ENCODE peak calls at places on chromosome 3, in six cellular contexts. One of them, this sample, is unnamed.

GRCh38 chr3:47473391-47473790 is 2.4 kb downstream of the SCAP start:
- DNase-seq in suprapubic skin: no peak
- DNase-seq in dorsolateral prefrontal cortex: no peak
- DNase-seq in esophagus muscularis mucosa: no peak
- DNase-seq in psoas muscle: no peak
- DNase-seq in sigmoid colon: no peak
- DNase-seq in this sample: no peak

GRCh38 chr3:99633887-99634558 is 4.4 kb upstream of the COL8A1 start:
- DNase-seq in suprapubic skin: no peak
- DNase-seq in psoas muscle: no peak
- DNase-seq in esophagus muscularis mucosa: no peak
- DNase-seq in sigmoid colon: no peak
- DNase-seq in dorsolateral prefrontal cortex: no peak
- DNase-seq in this sample: no peak

GRCh38 chr3:177811111-177811510 is 613.8 kb upstream of the TBL1XR1 start:
- DNase-seq in psoas muscle: no peak
- DNase-seq in esophagus muscularis mucosa: no peak
- DNase-seq in sigmoid colon: no peak
- DNase-seq in dorsolateral prefrontal cortex: no peak
- DNase-seq in suprapubic skin: no peak
- DNase-seq in this sample: no peak

GRCh38 chr3:72593881-72594397 is 254.3 kb downstream of the SHQ1 start:
- DNase-seq in esophagus muscularis mucosa: no peak
- DNase-seq in suprapubic skin: no peak
- DNase-seq in psoas muscle: no peak
- DNase-seq in sigmoid colon: no peak
- DNase-seq in dorsolateral prefrontal cortex: no peak
- DNase-seq in this sample: no peak

GRCh38 chr3:178706411-178706810 is 170.2 kb downstream of the KCNMB2 start:
- DNase-seq in psoas muscle: no peak
- DNase-seq in esophagus muscularis mucosa: no peak
- DNase-seq in dorsolateral prefrontal cortex: no peak
- DNase-seq in sigmoid colon: no peak
- DNase-seq in suprapubic skin: no peak
- DNase-seq in this sample: no peak

GRCh38 chr3:158725348-158725966 is 6.8 kb downstream of the RARRES1 start:
- DNase-seq in psoas muscle: peak; percentile 49
- DNase-seq in suprapubic skin: no peak
- DNase-seq in sigmoid colon: peak; percentile 75
- DNase-seq in esophagus muscularis mucosa: no peak
- DNase-seq in dorsolateral prefrontal cortex: no peak
- DNase-seq in this sample: no peak

GRCh38 chr3:73029321-73029796 is 32.1 kb upstream of the EBLN2 start:
- DNase-seq in suprapubic skin: no peak
- DNase-seq in sigmoid colon: no peak
- DNase-seq in esophagus muscularis mucosa: no peak
- DNase-seq in dorsolateral prefrontal cortex: no peak
- DNase-seq in psoas muscle: no peak
- DNase-seq in this sample: no peak

GRCh38 chr3:27657871-27658270 is 64.3 kb downstream of the EOMES start:
- DNase-seq in psoas muscle: no peak
- DNase-seq in esophagus muscularis mucosa: no peak
- DNase-seq in suprapubic skin: no peak
- DNase-seq in dorsolateral prefrontal cortex: no peak
- DNase-seq in sigmoid colon: no peak
- DNase-seq in this sample: no peak

GRCh38 chr3:133475245-133476010 is 75.6 kb downstream of the BFSP2 start:
- DNase-seq in dorsolateral prefrontal cortex: no peak
- DNase-seq in psoas muscle: no peak
- DNase-seq in sigmoid colon: no peak
- DNase-seq in suprapubic skin: no peak
- DNase-seq in esophagus muscularis mucosa: no peak
- DNase-seq in this sample: no peak

GRCh38 chr3:151047636-151048035 is 37.8 kb upstream of the MED12L start:
- DNase-seq in dorsolateral prefrontal cortex: no peak
- DNase-seq in sigmoid colon: no peak
- DNase-seq in psoas muscle: no peak
- DNase-seq in esophagus muscularis mucosa: no peak
- DNase-seq in suprapubic skin: no peak
- DNase-seq in this sample: no peak

GRCh38 chr3:9352917-9353823 is 9.7 kb upstream of the THUMPD3 start:
- DNase-seq in dorsolateral prefrontal cortex: peak; percentile 83
- DNase-seq in psoas muscle: peak; percentile 54
- DNase-seq in suprapubic skin: no peak
- DNase-seq in sigmoid colon: peak; percentile 80
- DNase-seq in esophagus muscularis mucosa: no peak
- DNase-seq in this sample: peak; percentile 69

GRCh38 chr3:43748179-43748578 is 57.4 kb downstream of the ABHD5 start:
- DNase-seq in suprapubic skin: no peak
- DNase-seq in dorsolateral prefrontal cortex: no peak
- DNase-seq in psoas muscle: no peak
- DNase-seq in sigmoid colon: no peak
- DNase-seq in esophagus muscularis mucosa: no peak
- DNase-seq in this sample: no peak

GRCh38 chr3:31278532-31278931 is 254.2 kb upstream of the STT3B start:
- DNase-seq in suprapubic skin: no peak
- DNase-seq in sigmoid colon: no peak
- DNase-seq in dorsolateral prefrontal cortex: no peak
- DNase-seq in psoas muscle: no peak
- DNase-seq in esophagus muscularis mucosa: no peak
- DNase-seq in this sample: no peak

GRCh38 chr3:125958511-125959316 is 10.3 kb upstream of the ROPN1B start:
- DNase-seq in sigmoid colon: no peak
- DNase-seq in esophagus muscularis mucosa: peak; percentile 47
- DNase-seq in psoas muscle: no peak
- DNase-seq in dorsolateral prefrontal cortex: no peak
- DNase-seq in suprapubic skin: no peak
- DNase-seq in this sample: peak; percentile 54

GRCh38 chr3:168973206-168973605 is 690.3 kb downstream of the MECOM start:
- DNase-seq in esophagus muscularis mucosa: no peak
- DNase-seq in suprapubic skin: no peak
- DNase-seq in dorsolateral prefrontal cortex: no peak
- DNase-seq in psoas muscle: no peak
- DNase-seq in sigmoid colon: no peak
- DNase-seq in this sample: no peak

DNA sequence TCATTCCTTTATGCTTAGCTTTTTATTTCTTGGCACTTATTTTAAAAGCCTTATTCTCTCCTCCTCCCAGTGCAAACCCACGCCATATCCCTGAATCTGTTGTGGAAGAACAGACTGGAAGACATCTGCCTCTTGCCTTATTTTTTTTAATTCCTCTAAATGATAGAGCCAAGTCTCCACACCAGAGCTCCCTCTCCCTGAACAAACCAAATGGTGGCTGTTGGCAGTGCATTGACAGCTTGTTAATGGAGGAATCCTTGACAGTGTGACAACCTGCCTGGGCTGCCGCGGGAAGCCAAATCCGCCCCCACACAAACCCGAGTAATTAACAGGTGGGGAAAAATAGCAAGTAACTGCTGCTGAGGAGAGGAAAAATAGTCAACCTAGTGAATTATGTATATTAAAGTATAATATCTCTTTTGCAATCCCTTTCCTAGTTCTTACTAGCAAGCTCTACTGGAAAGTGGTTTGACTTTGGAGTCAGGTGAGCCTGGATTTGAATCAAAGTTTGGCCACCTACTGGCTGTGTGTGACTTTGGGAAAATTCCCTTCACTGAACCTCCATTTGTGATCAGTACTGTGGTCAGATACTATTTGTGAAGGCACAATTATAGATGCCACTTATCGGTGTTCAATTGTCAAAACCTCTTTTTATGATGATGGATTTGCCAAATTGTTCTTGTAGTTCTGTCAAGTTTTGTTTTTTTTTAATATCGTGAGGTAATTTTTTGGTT is 589.6 kb downstream of the PDCD6IP start:
- DNase-seq in dorsolateral prefrontal cortex: no peak
- DNase-seq in esophagus muscularis mucosa: no peak
- DNase-seq in suprapubic skin: no peak
- DNase-seq in psoas muscle: no peak
- DNase-seq in sigmoid colon: no peak
- DNase-seq in this sample: no peak
- TF ChIP-seq CTCF in dorsolateral prefrontal cortex: no peak
- TF ChIP-seq CTCF in esophagus muscularis mucosa: peak; percentile 34
- TF ChIP-seq CTCF in suprapubic skin: no peak
- TF ChIP-seq CTCF in psoas muscle: no peak
- TF ChIP-seq CTCF in sigmoid colon: no peak
- TF ChIP-seq CTCF in this sample: peak; percentile 5

GRCh38 chr3:149582395-149582794 is 75.4 kb downstream of the WWTR1 start:
- DNase-seq in psoas muscle: no peak
- DNase-seq in suprapubic skin: no peak
- DNase-seq in dorsolateral prefrontal cortex: no peak
- DNase-seq in sigmoid colon: no peak
- DNase-seq in esophagus muscularis mucosa: no peak
- DNase-seq in this sample: no peak
- H3K27ac ChIP-seq in psoas muscle: peak overlapping the region; percentile 88
- H3K27ac ChIP-seq in suprapubic skin: peak overlapping the region; percentile 55
- H3K27ac ChIP-seq in dorsolateral prefrontal cortex: no peak overlapping the region
- H3K27ac ChIP-seq in sigmoid colon: peak overlapping the region; percentile 57
- H3K27ac ChIP-seq in esophagus muscularis mucosa: peak overlapping the region; percentile 84
- H3K27ac ChIP-seq in this sample: peak overlapping the region; percentile 11

DNA sequence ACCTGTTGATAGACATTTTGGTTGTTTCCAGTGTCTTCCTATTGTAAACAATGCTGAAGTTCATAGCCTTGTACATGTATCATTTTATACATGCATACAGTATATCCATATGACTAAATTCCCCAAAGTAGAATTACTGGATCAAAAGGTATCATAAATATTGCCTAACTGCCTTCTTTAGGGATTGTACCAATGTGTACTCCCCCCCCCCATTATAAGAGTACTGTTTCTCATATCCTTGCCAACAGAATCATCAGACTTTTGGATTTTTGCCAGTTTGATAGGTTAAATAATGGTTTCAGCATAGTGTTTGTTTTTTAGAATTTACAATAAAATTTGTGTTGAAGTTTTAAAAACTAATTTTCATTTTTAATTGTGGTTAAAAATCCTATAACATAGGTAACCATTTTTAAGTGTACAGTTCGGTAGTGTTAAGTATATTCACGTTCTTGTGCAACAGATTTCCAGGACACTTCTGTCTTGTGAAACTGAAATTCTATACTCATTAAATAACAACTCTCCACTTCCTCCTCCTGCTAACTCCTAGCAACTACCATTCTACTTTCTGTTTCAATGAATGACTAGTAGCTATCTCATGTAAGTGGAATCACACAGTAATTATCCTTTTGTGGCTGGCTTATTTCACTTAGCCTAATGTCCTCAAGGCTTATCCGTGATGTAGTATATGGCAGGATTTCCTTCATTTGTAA is 30.8 kb upstream of the MAP3K13 start:
- DNase-seq in psoas muscle: no peak
- DNase-seq in dorsolateral prefrontal cortex: no peak
- DNase-seq in sigmoid colon: no peak
- DNase-seq in suprapubic skin: no peak
- DNase-seq in esophagus muscularis mucosa: no peak
- DNase-seq in this sample: no peak
- H3K4me3 ChIP-seq in psoas muscle: no peak overlapping the region
- H3K4me3 ChIP-seq in dorsolateral prefrontal cortex: no peak overlapping the region
- H3K4me3 ChIP-seq in sigmoid colon: no peak overlapping the region
- H3K4me3 ChIP-seq in suprapubic skin: no peak overlapping the region
- H3K4me3 ChIP-seq in esophagus muscularis mucosa: no peak overlapping the region
- H3K4me3 ChIP-seq in this sample: no peak overlapping the region

DNA sequence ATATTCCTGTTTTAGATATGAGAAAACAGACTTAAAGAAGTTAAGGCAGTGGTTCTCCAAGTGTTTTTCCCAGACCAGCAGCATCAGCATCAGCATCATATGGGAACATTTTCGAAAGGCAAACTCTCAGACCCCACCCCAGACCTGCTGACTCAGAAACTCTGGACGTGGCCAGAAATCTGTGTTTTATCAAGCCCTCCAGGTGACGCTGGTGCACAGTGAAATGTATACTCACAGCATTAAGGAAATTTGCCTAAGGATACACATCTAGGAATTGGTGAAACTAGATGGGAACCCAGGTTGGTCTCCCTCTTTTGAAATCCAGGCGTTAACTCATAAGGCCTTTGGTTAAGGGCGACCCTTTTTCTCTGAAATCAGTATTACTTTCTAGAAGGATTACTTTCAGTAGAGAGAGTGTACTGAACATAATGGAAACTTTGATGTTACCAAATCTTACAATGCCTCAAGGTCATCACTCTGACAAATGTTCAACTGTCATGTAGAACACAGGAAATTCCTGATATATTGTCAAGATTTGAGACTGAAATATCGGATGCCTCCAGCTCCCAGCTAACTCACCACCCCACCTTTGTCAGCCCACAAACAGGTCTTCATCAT is 910.2 kb downstream of the ROBO1 start:
- DNase-seq in suprapubic skin: no peak
- DNase-seq in psoas muscle: no peak
- DNase-seq in esophagus muscularis mucosa: no peak
- DNase-seq in dorsolateral prefrontal cortex: no peak
- DNase-seq in sigmoid colon: no peak
- DNase-seq in this sample: no peak
- TF ChIP-seq CTCF in suprapubic skin: no peak
- TF ChIP-seq CTCF in psoas muscle: no peak
- TF ChIP-seq CTCF in esophagus muscularis mucosa: no peak
- TF ChIP-seq CTCF in dorsolateral prefrontal cortex: no peak
- TF ChIP-seq CTCF in sigmoid colon: no peak
- TF ChIP-seq CTCF in this sample: no peak

GRCh38 chr3:143850877-143851276 is 2.6 kb upstream of the SLC9A9 start:
- DNase-seq in esophagus muscularis mucosa: no peak
- DNase-seq in dorsolateral prefrontal cortex: no peak
- DNase-seq in sigmoid colon: no peak
- DNase-seq in psoas muscle: no peak
- DNase-seq in suprapubic skin: no peak
- DNase-seq in this sample: no peak

GRCh38 chr3:143847787-143848631 is at the start of gene SLC9A9:
- DNase-seq in suprapubic skin: no peak
- DNase-seq in esophagus muscularis mucosa: no peak
- DNase-seq in sigmoid colon: no peak
- DNase-seq in psoas muscle: peak; percentile 15
- DNase-seq in dorsolateral prefrontal cortex: peak; percentile 74
- DNase-seq in this sample: no peak

GRCh38 chr3:143848707-143849106 is 439 bp upstream of the SLC9A9 start:
- DNase-seq in suprapubic skin: no peak
- DNase-seq in esophagus muscularis mucosa: no peak
- DNase-seq in dorsolateral prefrontal cortex: no peak
- DNase-seq in sigmoid colon: no peak
- DNase-seq in psoas muscle: no peak
- DNase-seq in this sample: no peak

GRCh38 chr3:143851331-143852017 is 3.2 kb upstream of the SLC9A9 start:
- DNase-seq in psoas muscle: no peak
- DNase-seq in sigmoid colon: no peak
- DNase-seq in esophagus muscularis mucosa: no peak
- DNase-seq in suprapubic skin: no peak
- DNase-seq in dorsolateral prefrontal cortex: no peak
- DNase-seq in this sample: no peak

DNA sequence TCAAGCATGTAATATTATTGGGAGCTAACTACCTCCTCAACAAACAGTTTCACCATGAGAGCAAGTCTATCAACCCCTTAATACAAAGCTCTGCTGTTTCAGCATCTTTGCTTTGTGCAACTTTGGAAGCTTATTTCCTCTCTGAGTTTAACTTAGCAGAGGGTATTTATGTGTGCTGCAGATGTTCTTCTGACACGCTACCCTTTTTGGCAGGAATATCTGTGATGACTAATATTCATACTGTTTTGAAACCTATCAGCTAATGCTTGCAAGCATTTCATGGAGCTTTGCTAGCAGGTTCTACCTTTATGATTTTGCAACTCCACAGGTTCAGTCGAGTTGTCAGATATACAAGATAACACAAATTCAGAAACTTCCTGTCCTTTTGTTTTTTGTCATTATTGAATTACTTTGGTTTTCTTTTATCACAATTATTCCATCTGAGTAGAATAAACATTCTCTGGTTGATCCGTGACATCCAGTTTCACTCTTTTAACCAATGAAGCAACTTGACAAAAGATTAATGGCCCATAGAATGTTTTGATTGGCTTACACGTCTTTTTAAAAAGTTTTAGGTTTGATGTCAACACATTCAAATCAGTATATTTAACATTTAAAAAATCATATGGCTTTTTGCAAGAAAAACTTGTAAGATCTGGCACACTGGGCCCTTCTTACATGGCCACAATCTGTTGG is 1.7 kb upstream of the SLC9A9 start:
- DNase-seq in sigmoid colon: no peak
- DNase-seq in suprapubic skin: no peak
- DNase-seq in esophagus muscularis mucosa: no peak
- DNase-seq in psoas muscle: no peak
- DNase-seq in dorsolateral prefrontal cortex: no peak
- DNase-seq in this sample: no peak
- H3K27ac ChIP-seq in sigmoid colon: peak overlapping the region; percentile 34
- H3K27ac ChIP-seq in suprapubic skin: peak overlapping the region; percentile 65
- H3K27ac ChIP-seq in esophagus muscularis mucosa: no peak overlapping the region
- H3K27ac ChIP-seq in psoas muscle: no peak overlapping the region
- H3K27ac ChIP-seq in dorsolateral prefrontal cortex: no peak overlapping the region
- H3K27ac ChIP-seq in this sample: no peak overlapping the region